ENCODE peak calls at places on chromosome 20, in ten cellular contexts. E, B, F, C, R, M, U, Y, V and K are unnamed samples.

GRCh38 chr20:4873396-4873795 is 127.9 kb downstream of the SLC23A2 start:
- DNase-seq in E (no peak), Y (no peak), F (no peak), C (no peak), V (no peak), U (no peak), R (no peak), B (no peak), M (no peak), K (no peak)

GRCh38 chr20:19070036-19070435 is 142.4 kb upstream of the SLC24A3 start:
- DNase-seq in C (no peak), B (no peak), R (no peak), M (no peak), V (no peak), Y (no peak), U (no peak), F (no peak), E (no peak), K (no peak)

GRCh38 chr20:20457392-20458126 is 89.7 kb downstream of the INSM1 start:
- DNase-seq in M (no peak), V (no peak), E (no peak), Y (no peak), U (peak; percentile 72), F (peak; percentile 11), R (no peak), C (peak; percentile 83), B (no peak), K (no peak)

GRCh38 chr20:50574108-50574507 is 63.9 kb downstream of the PTPN1 start:
- DNase-seq in F (no peak), C (no peak), B (no peak), R (no peak), M (no peak), U (no peak), V (no peak), E (no peak), Y (no peak), K (no peak)

GRCh38 chr20:22535483-22535882 is 48.9 kb downstream of the FOXA2 start:
- DNase-seq in B (no peak), U (no peak), C (no peak), F (no peak), Y (no peak), M (no peak), R (no peak), V (no peak), E (no peak), K (no peak)

GRCh38 chr20:63119451-63120285 is 96.3 kb downstream of the YTHDF1 start:
- DNase-seq in R (no peak), M (no peak), E (no peak), F (no peak), V (no peak), B (no peak), U (no peak), C (no peak), Y (no peak), K (no peak)

GRCh38 chr20:2010533-2010932 is 16.7 kb upstream of the PDYN start:
- DNase-seq in U (no peak), V (no peak), E (no peak), R (no peak), F (no peak), C (no peak), M (no peak), Y (no peak), B (no peak), K (no peak)

GRCh38 chr20:38725959-38726848 is 1.9 kb downstream of the SLC32A1 start:
- DNase-seq in R (peak; percentile 9), V (no peak), B (peak; percentile 96), F (peak; percentile 39), E (peak; percentile 9), U (peak; percentile 29), C (no peak), M (no peak), Y (peak; percentile 55), K (peak; percentile 69)

GRCh38 chr20:47346172-47346571 is 10.3 kb downstream of the ZMYND8 start:
- DNase-seq in V (no peak), M (no peak), Y (no peak), B (no peak), F (no peak), C (no peak), E (no peak), U (no peak), R (no peak), K (no peak)

GRCh38 chr20:1894951-1895673 is at the start of gene SIRPA:
- DNase-seq in V (no peak), F (peak; percentile 70), M (no peak), C (peak; percentile 73), R (peak; percentile 58), U (peak; percentile 23), E (no peak), Y (no peak), B (peak; percentile 57), K (no peak)

GRCh38 chr20:18138639-18139583 is 1.2 kb downstream of the KAT14 start:
- DNase-seq in U (no peak), E (no peak), R (no peak), B (no peak), C (peak; percentile 40), M (no peak), Y (no peak), F (no peak), V (no peak), K (no peak)

GRCh38 chr20:17663040-17663399 is 19.0 kb downstream of the RRBP1 start:
- DNase-seq in B (no peak), R (no peak), U (no peak), V (no peak), M (no peak), Y (no peak), C (no peak), F (no peak), E (no peak), K (no peak)

GRCh38 chr20:50689864-50690263 is 1.5 kb downstream of the RIPOR3 start:
- DNase-seq in M (no peak), B (no peak), U (no peak), E (no peak), R (no peak), C (no peak), V (no peak), F (peak; percentile 86), Y (no peak), K (no peak)

GRCh38 chr20:15039088-15039762 is 701.8 kb upstream of the FLRT3 start:
- DNase-seq in V (no peak), F (no peak), E (no peak), Y (no peak), R (no peak), B (no peak), U (no peak), C (no peak), M (no peak), K (no peak)

GRCh38 chr20:1871807-1872455 is 23.3 kb upstream of the SIRPA start:
- DNase-seq in V (no peak), U (peak; percentile 28), M (no peak), E (no peak), Y (no peak), F (no peak), B (no peak), C (no peak), R (no peak), K (no peak)

GRCh38 chr20:10897341-10897740 is 223.5 kb upstream of the JAG1 start:
- DNase-seq in B (no peak), C (no peak), E (no peak), R (no peak), U (no peak), M (no peak), F (no peak), V (no peak), Y (no peak), K (no peak)

GRCh38 chr20:36917240-36917639 is 34.3 kb downstream of the SAMHD1 start:
- DNase-seq in R (no peak), Y (no peak), V (no peak), F (no peak), U (no peak), M (no peak), B (no peak), C (no peak), E (no peak), K (no peak)

GRCh38 chr20:49937023-49937929 is 1.1 kb downstream of the RNF114 start:
- DNase-seq in M (no peak), U (no peak), R (peak; percentile 66), B (peak; percentile 25), Y (no peak), F (no peak), E (no peak), C (no peak), V (no peak), K (no peak)

GRCh38 chr20:50304883-50305635 is 114.4 kb downstream of the CEBPB start:
- DNase-seq in F (peak; percentile 96), V (no peak), B (no peak), E (no peak), Y (no peak), R (no peak), C (no peak), U (no peak), M (no peak), K (no peak)

GRCh38 chr20:39909447-39909846 is 779.6 kb downstream of the MAFB start:
- DNase-seq in U (no peak), B (no peak), C (no peak), Y (no peak), R (no peak), V (no peak), E (no peak), F (no peak), M (no peak), K (no peak)